ENCODE peak calls at places on chromosomes 5 and 9, in eight cellular contexts. N is mesendoderm; V is HL-60; Y is mesenchymal stem cell; T is psoas muscle; Z is ovary; C is CD8-positive, alpha-beta memory T cell; D is A549. I is an unnamed sample.

GRCh38 chr5:1930880-1931589 is 48.3 kb upstream of the IRX4 start:
- DNase-seq in N (peak; percentile 67), V (no peak), Y (no peak), T (peak; percentile 47), Z (peak; percentile 44), C (no peak), D (no peak), I (no peak)

GRCh38 chr9:36949470-36949869 is 84.6 kb downstream of the PAX5 start:
- DNase-seq in N (no peak), V (no peak), Y (no peak), T (no peak), Z (no peak), C (no peak), D (no peak), I (no peak)

GRCh38 chr9:101625871-101626270 is 31.1 kb upstream of the PPP3R2 start:
- DNase-seq in N (no peak), V (no peak), Y (no peak), T (peak; percentile 14), Z (no peak), C (no peak), D (no peak), I (no peak)

GRCh38 chr5:146706321-146706972 is 172.1 kb downstream of the PPP2R2B start:
- DNase-seq in N (peak; percentile 61), V (no peak), Y (no peak), T (no peak), Z (no peak), C (no peak), D (no peak), I (peak; percentile 4)

GRCh38 chr9:114112778-114113585 is 13.9 kb upstream of the KIF12 start:
- DNase-seq in N (no peak), V (no peak), Y (peak; percentile 45), T (peak; percentile 83), Z (peak; percentile 86), C (no peak), D (no peak), I (peak; percentile 23)

GRCh38 chr5:511476-511875 is 12.8 kb downstream of the SLC9A3 start:
- DNase-seq in N (no peak), V (no peak), Y (no peak), T (no peak), Z (no peak), C (no peak), D (no peak), I (no peak)

GRCh38 chr9:121612511-121612998 is 38.9 kb upstream of the DAB2IP start:
- DNase-seq in N (peak; percentile 66), V (no peak), Y (peak; percentile 53), T (no peak), Z (peak; percentile 34), C (no peak), D (no peak), I (peak; percentile 30)

GRCh38 chr9:129561594-129562281 is 59.2 kb downstream of the C9orf50 start:
- DNase-seq in N (no peak), V (no peak), Y (no peak), T (no peak), Z (peak; percentile 72), C (no peak), D (no peak), I (no peak)

GRCh38 chr9:112856200-112856599 is 34.5 kb downstream of the SLC46A2 start:
- DNase-seq in N (no peak), V (no peak), Y (no peak), T (no peak), Z (no peak), C (no peak), D (no peak), I (no peak)

GRCh38 chr5:97534166-97534565 is 351.1 kb upstream of the RIOK2 start:
- DNase-seq in N (peak; percentile 75), V (peak; percentile 50), Y (peak; percentile 90), T (no peak), Z (peak; percentile 18), C (no peak), D (peak; percentile 18), I (peak; percentile 46)

GRCh38 chr9:130962418-130963316 is 23.6 kb upstream of the FIBCD1 start:
- DNase-seq in N (peak; percentile 40), V (no peak), Y (peak; percentile 93), T (peak; percentile 61), Z (no peak), C (no peak), D (peak; percentile 95), I (peak; percentile 37)

DNA sequence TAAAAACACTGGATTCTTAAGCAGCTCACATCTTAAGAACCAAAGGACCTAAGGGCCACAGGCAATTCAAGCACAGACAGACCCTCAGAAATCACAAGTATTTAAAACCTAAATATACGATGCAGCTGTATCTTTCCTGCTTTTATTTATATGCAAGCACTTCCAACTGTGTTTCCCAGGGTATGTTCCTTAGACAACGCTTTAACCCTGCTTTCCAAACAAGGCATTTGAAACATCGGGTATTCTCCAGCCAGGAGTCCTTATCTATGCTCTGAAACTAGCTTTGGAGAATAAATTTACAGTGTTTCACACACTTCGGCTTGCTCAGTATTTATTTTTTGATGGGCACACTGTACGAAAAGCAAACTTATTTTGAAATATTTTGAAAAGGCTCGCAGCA is 13.5 kb downstream of the NR6A1 start:
- DNase-seq in N (peak; percentile 79), V (no peak), Y (no peak), T (no peak), Z (no peak), C (no peak), D (no peak), I (no peak)
- H3K27ac ChIP-seq in N (peak overlapping the region; percentile 91), V (peak overlapping the region; percentile 85), Y (no peak overlapping the region), T (no peak overlapping the region), Z (no peak overlapping the region), C (no peak overlapping the region), D (no peak overlapping the region), I (peak overlapping the region; percentile 30)

GRCh38 chr5:148967783-148968182 is 95.1 kb downstream of the SH3TC2 start:
- DNase-seq in N (no peak), V (no peak), Y (peak; percentile 45), T (no peak), Z (no peak), C (no peak), D (no peak), I (no peak)

GRCh38 chr5:148966937-148967336 is 95.9 kb downstream of the SH3TC2 start:
- DNase-seq in N (no peak), V (no peak), Y (no peak), T (no peak), Z (no peak), C (no peak), D (no peak), I (no peak)

GRCh38 chr5:148970228-148970627 is 92.6 kb downstream of the SH3TC2 start:
- DNase-seq in N (peak; percentile 53), V (no peak), Y (no peak), T (no peak), Z (no peak), C (no peak), D (no peak), I (no peak)

GRCh38 chr5:148969291-148969690 is 93.6 kb downstream of the SH3TC2 start:
- DNase-seq in N (no peak), V (no peak), Y (no peak), T (no peak), Z (no peak), C (no peak), D (no peak), I (no peak)

GRCh38 chr5:148968311-148968710 is 94.6 kb downstream of the SH3TC2 start:
- DNase-seq in N (peak; percentile 42), V (no peak), Y (peak; percentile 49), T (no peak), Z (no peak), C (no peak), D (no peak), I (no peak)
- H3K27ac ChIP-seq in N (no peak overlapping the region), V (no peak overlapping the region), Y (no peak overlapping the region), T (peak overlapping the region; percentile 62), Z (no peak overlapping the region), C (no peak overlapping the region), D (no peak overlapping the region), I (no peak overlapping the region)

GRCh38 chr5:115433918-115434317 is 110.7 kb downstream of the FEM1C start:
- DNase-seq in N (no peak), V (no peak), Y (peak; percentile 46), T (no peak), Z (no peak), C (no peak), D (no peak), I (no peak)
- H3K27ac ChIP-seq in N (no peak overlapping the region), V (no peak overlapping the region), Y (no peak overlapping the region), T (no peak overlapping the region), Z (no peak overlapping the region), C (no peak overlapping the region), D (no peak overlapping the region), I (no peak overlapping the region)

GRCh38 chr9:137607141-137607857 is 1.8 kb downstream of the ARRDC1 start:
- DNase-seq in N (no peak), V (no peak), Y (peak; percentile 36), T (no peak), Z (no peak), C (no peak), D (no peak), I (no peak)

GRCh38 chr9:137606734-137607138 is 1.2 kb downstream of the ARRDC1 start:
- DNase-seq in N (no peak), V (no peak), Y (no peak), T (no peak), Z (no peak), C (no peak), D (no peak), I (no peak)

GRCh38 chr9:137606005-137606601 is 617 bp downstream of the ARRDC1 start:
- DNase-seq in N (no peak), V (no peak), Y (no peak), T (peak; percentile 54), Z (peak; percentile 40), C (no peak), D (no peak), I (no peak)

GRCh38 chr9:137604345-137605145 is 941 bp upstream of the ARRDC1 start:
- DNase-seq in N (no peak), V (no peak), Y (no peak), T (no peak), Z (no peak), C (no peak), D (no peak), I (no peak)

DNA sequence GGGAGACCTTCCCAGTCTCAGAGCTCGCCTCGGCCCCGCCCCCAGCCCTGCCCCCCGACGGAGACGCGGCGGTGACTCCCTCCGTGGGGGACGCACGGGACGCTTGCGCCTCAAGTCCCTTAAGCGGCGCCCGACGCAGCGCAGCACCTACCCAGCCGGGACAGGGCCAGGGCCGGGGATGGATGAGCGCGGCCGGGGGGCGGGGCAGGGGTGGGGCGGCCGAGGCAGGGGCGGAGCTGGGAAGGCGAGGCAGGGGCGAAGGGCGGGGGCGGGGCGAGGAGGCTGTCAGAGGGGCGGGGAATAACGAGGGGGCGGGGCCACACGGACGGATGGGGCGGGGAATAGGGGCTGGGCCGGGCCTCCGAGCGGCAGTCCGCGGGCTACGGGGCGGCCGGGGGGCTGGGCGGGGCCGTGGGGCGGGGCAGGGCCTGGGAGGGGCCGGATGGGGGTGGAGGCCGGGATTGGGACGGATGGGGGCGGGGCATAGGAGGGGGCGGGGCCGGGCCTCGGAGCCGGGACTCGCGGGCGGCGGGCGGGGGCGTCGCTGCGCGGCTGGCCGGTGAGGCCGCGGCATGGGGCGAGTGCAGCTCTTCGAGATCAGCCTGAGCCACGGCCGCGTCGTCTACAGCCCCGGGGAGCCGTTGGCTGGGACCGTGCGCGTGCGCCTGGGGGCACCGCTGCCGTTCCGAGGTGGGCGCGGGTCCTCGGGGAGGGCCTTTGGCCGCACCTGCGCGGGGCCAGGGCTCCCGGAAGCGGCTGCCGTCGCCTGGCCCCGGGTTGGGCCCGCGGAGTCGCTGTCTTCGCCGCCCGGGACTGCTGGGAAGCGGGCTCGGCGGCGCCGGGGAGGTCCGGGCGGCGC is at the start of gene ARRDC1:
- DNase-seq in N (peak; percentile 95), V (peak; percentile 94), Y (peak; percentile 91), T (peak; percentile 94), Z (peak; percentile 87), C (peak; percentile 93), D (peak; percentile 66), I (peak; percentile 98)
- H3K27ac ChIP-seq in N (no peak within 1 kb of the TSS), V (peak within 1 kb of the TSS; percentile 87), Y (no peak within 1 kb of the TSS), T (peak within 1 kb of the TSS; percentile 85), Z (peak within 1 kb of the TSS; percentile 23), C (peak within 1 kb of the TSS; percentile 67), D (peak within 1 kb of the TSS; percentile 95), I (peak within 1 kb of the TSS; percentile 80)

GRCh38 chr5:126446498-126447224 is 23.5 kb downstream of the GRAMD2B start:
- DNase-seq in N (no peak), V (no peak), Y (peak; percentile 71), T (no peak), Z (no peak), C (no peak), D (no peak), I (no peak)
- H3K27ac ChIP-seq in N (no peak overlapping the region), V (no peak overlapping the region), Y (peak overlapping the region; percentile 70), T (no peak overlapping the region), Z (no peak overlapping the region), C (no peak overlapping the region), D (no peak overlapping the region), I (no peak overlapping the region)

I was measured in A673.